ENCODE peak calls at places on chromosomes 11 and 22, in seven cellular contexts. Q is GM12891, R is HL-60, J is endothelial cell of umbilical vein, M is K562, B is transverse colon, I is vagina. V is an unnamed sample.

GRCh38 chr11:45180158-45180887 is 33.9 kb downstream of the PRDM11 start:
- DNase-seq in Q (no peak), I (no peak), R (no peak), J (peak; percentile 40), M (peak; percentile 75), B (peak; percentile 73), V (peak; percentile 67)

GRCh38 chr11:129973068-129973467 is 29.6 kb downstream of the PRDM10 start:
- DNase-seq in B (no peak), Q (no peak), J (no peak), M (no peak), I (no peak), R (peak; percentile 73), V (no peak)

GRCh38 chr11:105609832-105610781 is at the start of gene GRIA4:
- DNase-seq in J (peak; percentile 29), B (no peak), I (no peak), Q (no peak), M (no peak), R (no peak), V (no peak)

GRCh38 chr22:45544588-45545170 is 42.0 kb downstream of the FBLN1 start:
- DNase-seq in Q (no peak), J (no peak), R (no peak), I (no peak), M (no peak), B (no peak), V (no peak)

GRCh38 chr11:27209562-27210005 is 153.4 kb downstream of the CCDC34 start:
- DNase-seq in B (no peak), Q (no peak), R (no peak), I (no peak), M (peak; percentile 36), J (peak; percentile 64), V (no peak)

GRCh38 chr22:22748297-22748743 is 103.9 kb downstream of the GGTLC2 start:
- DNase-seq in B (peak; percentile 54), Q (no peak), R (peak; percentile 17), I (peak; percentile 49), J (peak; percentile 38), M (peak; percentile 73), V (peak; percentile 31)

GRCh38 chr22:49853981-49854791 is 542 bp downstream of the ZBED4 start:
- DNase-seq in I (no peak), B (peak; percentile 50), M (peak; percentile 77), J (peak; percentile 51), R (no peak), Q (no peak), V (peak; percentile 53)

GRCh38 chr22:24424001-24424900 is 3.1 kb upstream of the ADORA2A start:
- DNase-seq in Q (no peak), B (no peak), J (no peak), R (peak; percentile 44), M (peak; percentile 56), I (no peak), V (no peak)

GRCh38 chr22:49785841-49786451 is 41.7 kb downstream of the BRD1 start:
- DNase-seq in I (no peak), B (no peak), Q (no peak), J (peak; percentile 27), R (no peak), M (peak; percentile 42), V (no peak)

GRCh38 chr11:69000391-69000790 is 12.7 kb downstream of the MRGPRF start:
- DNase-seq in J (no peak), M (no peak), I (no peak), B (no peak), R (no peak), Q (no peak), V (no peak)

GRCh38 chr11:46682773-46683752 is 17.4 kb downstream of the ARHGAP1 start:
- DNase-seq in J (no peak), I (no peak), R (no peak), Q (no peak), B (no peak), M (no peak), V (no peak)

GRCh38 chr11:2554338-2555240 is 109.8 kb downstream of the KCNQ1 start:
- DNase-seq in I (no peak), Q (no peak), B (peak; percentile 2), J (no peak), M (no peak), R (no peak), V (no peak)

GRCh38 chr22:40076702-40077645 is 82.2 kb downstream of the FAM83F start:
- DNase-seq in R (peak; percentile 13), Q (no peak), B (no peak), M (no peak), I (no peak), J (no peak), V (no peak)

GRCh38 chr11:66747480-66747879 is 18.5 kb upstream of the SPTBN2 start:
- DNase-seq in B (no peak), Q (no peak), M (no peak), R (no peak), J (no peak), I (no peak), V (no peak)

GRCh38 chr11:2256293-2256913 is 14.0 kb downstream of the ASCL2 start:
- DNase-seq in I (no peak), B (no peak), Q (no peak), R (no peak), J (no peak), M (no peak), V (no peak)

GRCh38 chr22:32660292-32660691 is 141.2 kb upstream of the TIMP3 start:
- DNase-seq in B (peak; percentile 69), Q (peak; percentile 63), I (no peak), R (peak; percentile 46), J (no peak), M (peak; percentile 69), V (peak; percentile 64)

GRCh38 chr11:94840209-94840608 is 72.1 kb downstream of the AMOTL1 start:
- DNase-seq in B (no peak), I (no peak), R (no peak), M (no peak), Q (no peak), J (no peak), V (no peak)

GRCh38 chr11:124402326-124402922 is 3.6 kb upstream of the OR8B3 start:
- DNase-seq in J (peak; percentile 67), M (peak; percentile 60), I (no peak), R (peak; percentile 21), B (peak; percentile 47), Q (peak; percentile 39), V (no peak)

DNA sequence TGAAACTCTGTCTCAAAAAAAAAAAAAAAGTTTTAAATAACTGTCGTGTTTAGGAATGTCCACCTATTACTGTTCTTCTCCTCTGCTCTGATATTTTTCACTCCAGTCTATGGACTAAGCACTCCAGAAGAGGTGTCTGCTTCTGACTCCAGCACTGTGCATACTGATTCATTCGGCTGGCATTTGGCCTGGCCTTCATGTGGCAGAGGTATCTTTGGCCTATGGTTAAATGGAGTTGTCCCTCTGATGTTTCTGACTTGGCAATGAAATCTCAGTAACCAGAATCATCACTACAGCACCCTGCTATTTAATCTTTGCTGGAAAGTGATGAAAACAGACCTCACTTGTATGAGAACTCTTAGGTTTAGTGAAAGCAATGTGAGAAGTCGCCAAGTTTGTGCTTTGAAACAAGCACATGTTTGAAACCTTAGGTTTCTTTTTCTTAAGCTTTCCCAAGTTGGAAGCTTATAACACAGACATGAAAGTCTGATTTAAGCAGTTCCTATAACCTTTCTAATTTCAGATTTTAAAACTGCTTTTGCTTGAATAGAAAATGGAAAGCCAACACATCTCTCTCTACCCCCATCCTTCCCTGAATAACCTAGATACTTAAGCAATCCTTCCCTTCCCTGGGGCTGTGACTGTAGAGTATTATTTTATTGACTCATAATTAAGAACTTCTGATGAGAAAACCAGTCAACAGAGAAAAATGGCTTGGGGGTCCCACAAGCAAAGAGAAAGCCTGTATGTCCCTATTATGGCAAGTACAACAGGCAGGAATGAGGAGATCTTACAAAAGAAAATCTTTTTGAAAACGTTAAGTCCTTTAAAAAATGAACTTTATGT is 155.0 kb downstream of the MAML2 start:
- DNase-seq in J (peak; percentile 49), B (no peak), M (no peak), R (no peak), I (no peak), Q (no peak), V (no peak)
- TF ChIP-seq POLR2AphosphoS5 in J (no peak), B (no peak), M (no peak), R (no peak), I (no peak), Q (no peak), V (no peak)

GRCh38 chr11:70709596-70709995 is 311.3 kb downstream of the CTTN start:
- DNase-seq in I (no peak), J (no peak), B (no peak), Q (no peak), M (no peak), R (no peak), V (no peak)

GRCh38 chr11:70711911-70712185 is 313.5 kb downstream of the CTTN start:
- DNase-seq in J (no peak), B (no peak), I (no peak), R (no peak), Q (no peak), M (no peak), V (no peak)

GRCh38 chr11:70712471-70712870 is 314.1 kb downstream of the CTTN start:
- DNase-seq in Q (no peak), B (peak; percentile 52), J (no peak), I (no peak), M (peak; percentile 49), R (no peak), V (no peak)

GRCh38 chr11:70710192-70710965 is 312.1 kb downstream of the CTTN start:
- DNase-seq in I (no peak), Q (no peak), R (no peak), M (no peak), B (no peak), J (no peak), V (no peak)

GRCh38 chr11:70711095-70711910 is 313.0 kb downstream of the CTTN start:
- DNase-seq in B (no peak), I (no peak), Q (no peak), R (no peak), J (no peak), M (no peak), V (no peak)
- TF ChIP-seq POLR2AphosphoS5 in B (no peak), I (no peak), Q (no peak), R (no peak), J (no peak), M (no peak), V (no peak)

GRCh38 chr11:6655020-6655789 is 404 bp downstream of the DCHS1 start:
- DNase-seq in J (peak; percentile 33), M (no peak), Q (no peak), I (no peak), R (no peak), B (no peak), V (no peak)
- TF ChIP-seq POLR2AphosphoS5 in J (peak; percentile 32), M (no peak), Q (no peak), I (peak; percentile 41), R (no peak), B (no peak), V (no peak)

GRCh38 chr11:96755752-96756151 is 365.9 kb downstream of the JRKL start:
- DNase-seq in M (no peak), I (no peak), R (no peak), B (no peak), J (no peak), Q (no peak), V (no peak)

GRCh38 chr11:96748639-96749370 is 359.0 kb downstream of the JRKL start:
- DNase-seq in R (no peak), I (no peak), M (no peak), Q (no peak), B (no peak), J (peak; percentile 75), V (no peak)

GRCh38 chr11:96753997-96754396 is 364.2 kb downstream of the JRKL start:
- DNase-seq in B (no peak), J (no peak), R (no peak), I (no peak), Q (no peak), M (no peak), V (no peak)

GRCh38 chr11:96755209-96755608 is 365.4 kb downstream of the JRKL start:
- DNase-seq in R (no peak), J (no peak), M (no peak), B (no peak), I (no peak), Q (no peak), V (no peak)

GRCh38 chr11:96752221-96752620 is 362.4 kb downstream of the JRKL start:
- DNase-seq in B (no peak), J (no peak), R (no peak), I (no peak), Q (no peak), M (no peak), V (no peak)
- TF ChIP-seq POLR2AphosphoS5 in B (no peak), J (no peak), R (no peak), I (no peak), Q (no peak), M (no peak), V (no peak)